ENCODE peak calls at places on chromosomes 6 and 20, in seven cellular contexts. P is heart left ventricle; F is body of pancreas; G is ovary; T is upper lobe of right lung; L is transverse colon; D is CD8-positive, alpha-beta T cell. V is an unnamed sample.
A peak's percentile ranks its signal among the peaks of the same experiment; 100 is the strongest.

GRCh38 chr6:4804095-4804494 is 27.9 kb downstream of the CDYL start:
- DNase-seq in G (no peak), T (no peak), P (no peak), D (no peak), L (peak; percentile 37), F (no peak), V (no peak)

GRCh38 chr20:9270831-9271230 is 201.9 kb downstream of the PLCB4 start:
- DNase-seq in P (no peak), T (no peak), D (no peak), L (no peak), F (no peak), G (no peak), V (no peak)

GRCh38 chr6:82842721-82843120 is 222.9 kb downstream of the UBE3D start:
- DNase-seq in L (no peak), G (no peak), T (no peak), F (no peak), D (no peak), P (no peak), V (no peak)

GRCh38 chr20:1062334-1063015 is 55.9 kb upstream of the PSMF1 start:
- DNase-seq in L (peak; percentile 60), G (no peak), P (no peak), D (no peak), T (no peak), F (no peak), V (no peak)

GRCh38 chr20:1305682-1306081 is 23.3 kb downstream of the SDCBP2 start:
- DNase-seq in P (no peak), T (no peak), L (no peak), D (no peak), F (no peak), G (no peak), V (no peak)

GRCh38 chr6:169960003-169960344 is 208.6 kb downstream of the ERMARD start:
- DNase-seq in P (no peak), T (no peak), F (no peak), G (peak; percentile 4), D (no peak), L (no peak), V (no peak)

GRCh38 chr6:5190467-5190866 is 70.3 kb downstream of the LYRM4 start:
- DNase-seq in L (no peak), F (no peak), P (no peak), T (no peak), D (no peak), G (no peak), V (no peak)

GRCh38 chr6:46772754-46773153 is 20.4 kb upstream of the MEP1A start:
- DNase-seq in L (peak; percentile 13), T (no peak), G (no peak), D (no peak), P (peak; percentile 43), F (no peak), V (no peak)

GRCh38 chr20:19003759-19004336 is 190.3 kb downstream of the SCP2D1 start:
- DNase-seq in T (no peak), D (no peak), G (no peak), P (no peak), F (no peak), L (no peak), V (no peak)

GRCh38 chr6:71139249-71139648 is 149.4 kb upstream of the OGFRL1 start:
- DNase-seq in D (no peak), L (no peak), G (no peak), T (no peak), P (no peak), F (no peak), V (no peak)

GRCh38 chr6:138593100-138593877 is 94.0 kb upstream of the NHSL1 start:
- DNase-seq in D (no peak), T (no peak), F (peak; percentile 21), L (peak; percentile 45), G (no peak), P (peak; percentile 69), V (no peak)

GRCh38 chr6:170445487-170445886 is 107.6 kb downstream of the PSMB1 start:
- DNase-seq in D (peak; percentile 38), T (peak; percentile 52), P (no peak), G (no peak), L (no peak), F (no peak), V (no peak)

GRCh38 chr6:75202676-75203131 is 3.1 kb downstream of the COL12A1 start:
- DNase-seq in G (peak; percentile 45), P (no peak), F (no peak), T (no peak), D (no peak), L (no peak), V (no peak)

GRCh38 chr6:3848925-3849605 is at the start of gene FAM50B:
- DNase-seq in F (peak; percentile 94), D (peak; percentile 94), L (peak; percentile 94), T (peak; percentile 96), G (peak; percentile 91), P (peak; percentile 94), V (peak; percentile 95)

GRCh38 chr6:31307669-31308049 is 35.8 kb upstream of the HLA-C start:
- DNase-seq in G (no peak), P (no peak), L (no peak), D (no peak), T (no peak), F (no peak), V (no peak)
- H3K27me3 ChIP-seq in G (no peaks in the 10 kb centered on the region), P (peaks cover 24% of the 10 kb centered on the region), L (peaks cover 39% of the 10 kb centered on the region), D (no peaks in the 10 kb centered on the region), T (peaks cover 23% of the 10 kb centered on the region), F (no peaks in the 10 kb centered on the region), V (peaks cover 53% of the 10 kb centered on the region)

GRCh38 chr6:54619102-54619501 is 227.5 kb upstream of the FAM83B start:
- DNase-seq in T (no peak), D (no peak), G (no peak), P (no peak), L (no peak), F (no peak), V (no peak)

GRCh38 chr6:54621285-54621684 is 225.3 kb upstream of the FAM83B start:
- DNase-seq in P (no peak), G (no peak), F (no peak), T (no peak), D (no peak), L (no peak), V (peak; percentile 19)

GRCh38 chr6:54629132-54629531 is 217.4 kb upstream of the FAM83B start:
- DNase-seq in D (no peak), T (no peak), P (no peak), G (no peak), L (no peak), F (no peak), V (no peak)

GRCh38 chr6:54624216-54624615 is 222.4 kb upstream of the FAM83B start:
- DNase-seq in F (no peak), T (no peak), G (no peak), D (no peak), P (no peak), L (no peak), V (no peak)

DNA sequence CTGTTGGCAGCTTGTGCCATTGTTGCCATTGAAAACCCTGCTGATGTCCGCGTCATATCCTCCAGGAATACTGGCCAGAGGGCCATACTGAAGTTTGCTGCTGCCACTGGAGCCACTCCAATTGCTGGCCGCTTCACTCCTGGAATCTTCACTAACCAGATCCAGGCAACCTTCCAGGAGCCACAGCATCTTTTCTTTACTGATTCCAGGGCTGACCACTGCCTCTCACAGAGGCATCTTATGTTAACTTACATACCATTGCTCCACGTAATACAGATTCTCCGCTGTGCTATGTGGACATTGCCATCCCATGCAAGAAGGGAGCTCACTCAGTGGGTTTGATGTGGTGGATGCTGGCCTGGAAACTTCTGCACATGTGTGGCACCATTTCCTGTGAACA is 221.8 kb upstream of the FAM83B start:
- DNase-seq in F (no peak), G (no peak), L (no peak), D (no peak), P (no peak), T (no peak), V (no peak)
- TF ChIP-seq CTCF in F (no peak), G (no peak), L (no peak), D (no peak), P (no peak), T (no peak), V (no peak)

GRCh38 chr20:58228484-58229197 is at the start of gene ANKRD60:
- DNase-seq in P (no peak), G (no peak), D (peak; percentile 48), F (no peak), L (no peak), T (no peak), V (peak; percentile 42)
- H3K27me3 ChIP-seq in P (peaks cover 34% of the 10 kb centered on the region), G (peaks cover 3% of the 10 kb centered on the region), D (peaks cover 19% of the 10 kb centered on the region), F (peaks cover 21% of the 10 kb centered on the region), L (peaks cover 57% of the 10 kb centered on the region), T (peaks cover 38% of the 10 kb centered on the region), V (peaks cover 83% of the 10 kb centered on the region)

GRCh38 chr20:38317422-38317821 is 13.5 kb downstream of the BPI start:
- DNase-seq in G (no peak), F (no peak), T (no peak), P (no peak), L (no peak), D (no peak), V (no peak)

GRCh38 chr20:38311100-38311499 is 7.1 kb downstream of the BPI start:
- DNase-seq in D (no peak), G (no peak), T (no peak), F (no peak), P (no peak), L (no peak), V (no peak)

GRCh38 chr20:38313676-38314075 is 9.7 kb downstream of the BPI start:
- DNase-seq in D (no peak), P (no peak), T (no peak), F (no peak), G (no peak), L (no peak), V (no peak)

GRCh38 chr20:38316341-38316740 is 12.4 kb downstream of the BPI start:
- DNase-seq in F (no peak), G (no peak), T (no peak), D (no peak), P (no peak), L (no peak), V (no peak)

DNA sequence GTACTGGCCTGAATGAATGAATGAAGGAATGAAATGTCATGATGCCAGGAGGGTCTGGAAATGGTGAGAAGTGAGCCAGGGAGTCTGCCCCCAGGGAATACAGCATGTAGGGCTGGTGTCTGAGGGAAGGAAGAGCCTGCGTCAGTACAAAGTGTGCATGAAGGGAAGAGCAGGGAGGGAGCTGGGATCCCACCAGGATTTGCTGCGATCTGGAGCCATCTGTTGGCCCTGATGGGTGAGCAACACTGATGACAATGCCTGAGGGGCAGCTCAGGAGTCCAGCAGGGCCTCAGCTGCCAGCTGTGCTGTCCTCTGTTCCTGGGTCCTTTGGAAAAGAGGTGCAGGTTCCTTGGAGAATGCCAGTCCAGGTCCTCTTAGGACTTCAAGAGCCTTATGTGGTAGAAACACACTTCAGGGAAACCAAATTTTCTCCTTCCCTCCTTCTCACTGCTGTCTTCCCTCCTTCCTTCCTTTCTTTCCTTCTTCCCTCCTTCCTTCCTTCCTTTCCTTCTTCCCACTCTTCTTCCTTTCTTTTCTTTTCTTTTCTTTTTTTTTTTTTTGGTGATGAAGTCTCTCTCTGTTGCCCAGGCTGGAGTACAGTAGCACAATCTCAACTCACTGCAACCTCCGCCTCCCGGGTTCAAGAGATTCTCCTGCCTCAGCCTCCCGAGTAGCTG is 11.5 kb downstream of the BPI start:
- DNase-seq in F (no peak), P (no peak), T (no peak), L (no peak), G (peak; percentile 30), D (no peak), V (peak; percentile 79)
- TF ChIP-seq CTCF in F (no peak), P (no peak), T (no peak), L (no peak), G (no peak), D (no peak), V (peak; percentile 80)

DNA sequence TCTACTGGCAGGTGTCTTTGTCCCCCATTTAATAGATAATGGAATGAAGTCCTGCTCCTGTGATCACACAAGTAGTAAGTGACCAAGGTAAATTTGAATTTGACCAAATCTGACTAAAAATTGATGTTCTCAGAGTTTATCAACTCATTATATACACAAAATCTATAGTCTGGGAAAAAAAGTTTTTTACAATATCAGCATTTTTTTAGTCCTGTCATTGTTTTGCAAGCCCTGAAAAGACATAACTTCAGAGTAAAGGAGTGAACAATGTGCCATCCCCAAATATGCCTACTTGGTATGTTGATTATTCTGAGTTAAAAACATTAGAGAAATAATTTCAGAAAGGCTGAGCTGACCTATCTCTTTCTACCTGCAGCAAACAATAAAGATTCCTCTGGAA is 114.2 kb downstream of the C6orf58 start:
- DNase-seq in F (no peak), L (no peak), P (no peak), D (no peak), T (no peak), G (no peak), V (no peak)
- H3K27me3 ChIP-seq in F (no peaks in the 10 kb centered on the region), L (no peaks in the 10 kb centered on the region), P (no peaks in the 10 kb centered on the region), D (no peaks in the 10 kb centered on the region), T (no peaks in the 10 kb centered on the region), G (no peaks in the 10 kb centered on the region), V (no peaks in the 10 kb centered on the region)

V was measured in WERI-Rb-1.